ENCODE peak calls at places on chromosomes 2 and 18, in nine cellular contexts. P is SK-N-SH, H is GM23338, B is GM23248, L is HCT116, N is neural progenitor cell, I is hepatocyte, T is PC-3, V is MM.1S. W is an unnamed sample.

GRCh38 chr2:30178618-30179404 is 32.0 kb downstream of the YPEL5 start:
- DNase-seq in P (peak; percentile 23), H (no peak), B (peak; percentile 84), L (no peak), N (no peak), I (peak; percentile 58), T (no peak), V (no peak), W (no peak)

GRCh38 chr2:55428258-55428657 is 8.6 kb upstream of the CCDC88A start:
- DNase-seq in P (no peak), H (no peak), B (no peak), L (no peak), N (no peak), I (no peak), T (peak; percentile 43), V (no peak), W (no peak)

GRCh38 chr2:119820275-119820674 is 60.6 kb downstream of the PTPN4 start:
- DNase-seq in P (peak; percentile 14), H (no peak), B (peak; percentile 80), L (no peak), N (no peak), I (peak; percentile 15), T (peak; percentile 15), V (no peak), W (no peak)

GRCh38 chr2:108635630-108636354 is 83.5 kb upstream of the RANBP2 start:
- DNase-seq in P (no peak), H (no peak), B (no peak), L (no peak), N (no peak), I (no peak), T (no peak), V (no peak), W (no peak)

GRCh38 chr2:183010112-183010511 is 28.1 kb downstream of the NCKAP1 start:
- DNase-seq in P (no peak), H (peak; percentile 86), B (peak; percentile 19), L (peak; percentile 28), N (peak; percentile 65), I (peak; percentile 10), T (peak; percentile 10), V (no peak), W (no peak)

GRCh38 chr18:13889661-13890060 is 25.7 kb downstream of the MC2R start:
- DNase-seq in P (no peak), H (no peak), B (peak; percentile 27), L (no peak), N (no peak), I (peak; percentile 64), T (peak; percentile 56), V (no peak), W (no peak)

GRCh38 chr2:240423788-240424191 is 11.7 kb upstream of the GPC1 start:
- DNase-seq in P (no peak), H (no peak), B (no peak), L (no peak), N (no peak), I (no peak), T (no peak), V (no peak), W (no peak)

GRCh38 chr2:70726947-70727725 is 40.9 kb downstream of the ADD2 start:
- DNase-seq in P (no peak), H (no peak), B (peak; percentile 88), L (peak; percentile 4), N (no peak), I (no peak), T (peak; percentile 90), V (no peak), W (no peak)

GRCh38 chr2:133633851-133634250 is 65.6 kb upstream of the NCKAP5 start:
- DNase-seq in P (no peak), H (no peak), B (peak; percentile 86), L (no peak), N (no peak), I (peak; percentile 7), T (no peak), V (no peak), W (no peak)

GRCh38 chr2:23904692-23905091 is 22.2 kb downstream of the ATAD2B start:
- DNase-seq in P (no peak), H (no peak), B (peak; percentile 60), L (no peak), N (no peak), I (no peak), T (no peak), V (no peak), W (no peak)

GRCh38 chr2:211568439-211568838 is 970.2 kb downstream of the ERBB4 start:
- DNase-seq in P (no peak), H (no peak), B (no peak), L (no peak), N (no peak), I (no peak), T (no peak), V (no peak), W (no peak)

GRCh38 chr2:28280576-28280975 is 112.1 kb upstream of the FOSL2 start:
- DNase-seq in P (no peak), H (no peak), B (no peak), L (no peak), N (no peak), I (peak; percentile 19), T (peak; percentile 8), V (no peak), W (no peak)

GRCh38 chr2:162656516-162656915 is 182.1 kb downstream of the KCNH7 start:
- DNase-seq in P (no peak), H (no peak), B (no peak), L (no peak), N (no peak), I (no peak), T (no peak), V (no peak), W (no peak)

GRCh38 chr2:100537918-100538317 is 24.9 kb upstream of the PDCL3 start:
- DNase-seq in P (no peak), H (peak; percentile 62), B (no peak), L (no peak), N (no peak), I (no peak), T (no peak), V (no peak), W (no peak)

GRCh38 chr2:1907849-1908533 is 163.7 kb upstream of the PXDN start:
- DNase-seq in P (peak; percentile 54), H (no peak), B (no peak), L (no peak), N (no peak), I (no peak), T (no peak), V (no peak), W (no peak)

DNA sequence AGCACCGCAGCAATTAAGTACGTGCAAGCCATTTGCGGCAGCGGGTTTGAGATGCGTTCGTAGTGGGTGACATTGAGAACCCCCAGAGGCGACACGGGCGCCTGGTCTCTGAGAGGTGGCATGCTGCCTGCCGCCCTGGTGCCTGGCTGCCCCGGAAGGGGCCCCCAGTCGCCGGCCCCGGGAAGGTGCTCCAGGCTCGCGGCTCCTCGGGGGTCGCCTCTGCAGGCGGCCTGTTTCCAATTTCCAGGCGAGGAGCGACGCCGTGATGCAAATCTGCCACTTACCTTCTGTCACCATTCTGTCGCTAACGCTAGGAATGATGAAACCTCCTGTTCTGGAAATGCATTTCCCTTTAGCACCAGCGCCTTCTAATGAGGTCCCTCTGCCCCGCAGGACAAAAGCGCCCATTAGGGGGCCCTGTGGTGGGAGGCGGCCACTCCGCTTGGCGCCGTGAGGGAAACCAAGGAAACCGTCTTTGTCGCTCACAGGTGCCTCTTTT is 13.0 kb downstream of the KIF5C start:
- DNase-seq in P (peak; percentile 84), H (peak; percentile 63), B (no peak), L (no peak), N (peak; percentile 71), I (peak; percentile 14), T (no peak), V (no peak), W (no peak)
- TF ChIP-seq EZH2phosphoT487 in P (no peak), H (no peak), B (no peak), L (no peak), N (no peak), I (no peak), T (no peak), V (no peak), W (no peak)

GRCh38 chr2:80073134-80073561 is 231.4 kb downstream of the LRRTM1 start:
- DNase-seq in P (peak; percentile 61), H (peak; percentile 91), B (peak; percentile 66), L (peak; percentile 12), N (peak; percentile 83), I (peak; percentile 83), T (peak; percentile 67), V (peak; percentile 70), W (peak; percentile 58)
- TF ChIP-seq EZH2phosphoT487 in P (no peak), H (no peak), B (no peak), L (no peak), N (no peak), I (no peak), T (no peak), V (no peak), W (no peak)

GRCh38 chr2:217868265-217868892 is 134.4 kb downstream of the TNS1 start:
- DNase-seq in P (no peak), H (no peak), B (no peak), L (no peak), N (no peak), I (no peak), T (no peak), V (no peak), W (no peak)

GRCh38 chr2:217870528-217871011 is 132.2 kb downstream of the TNS1 start:
- DNase-seq in P (peak; percentile 49), H (no peak), B (no peak), L (no peak), N (no peak), I (no peak), T (no peak), V (no peak), W (no peak)

GRCh38 chr2:217872319-217872718 is 130.5 kb downstream of the TNS1 start:
- DNase-seq in P (no peak), H (no peak), B (no peak), L (no peak), N (no peak), I (no peak), T (no peak), V (no peak), W (no peak)

GRCh38 chr2:217866457-217866856 is 136.3 kb downstream of the TNS1 start:
- DNase-seq in P (peak; percentile 52), H (no peak), B (no peak), L (no peak), N (peak; percentile 69), I (no peak), T (no peak), V (no peak), W (no peak)

DNA sequence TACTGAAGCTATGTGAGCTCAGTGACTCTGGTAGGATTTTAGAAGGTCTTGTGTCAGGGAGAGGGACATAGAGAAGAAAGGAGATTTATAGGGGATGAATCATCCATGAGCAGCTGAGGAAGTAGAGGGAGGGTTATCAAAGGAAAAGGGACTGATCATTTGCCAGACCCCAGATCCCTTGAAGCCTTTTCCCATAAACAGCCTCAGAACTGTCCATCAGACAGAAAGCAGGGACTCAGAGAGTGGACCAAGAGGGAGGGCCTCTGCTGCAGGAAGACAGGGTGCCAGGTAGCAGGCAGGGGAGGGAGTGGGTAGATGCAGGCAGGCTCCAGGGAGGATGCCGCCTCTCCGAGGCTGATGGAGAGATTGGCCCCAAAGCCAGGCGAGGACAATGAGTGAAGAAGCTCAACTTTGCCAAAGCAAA is 133.9 kb downstream of the TNS1 start:
- DNase-seq in P (no peak), H (no peak), B (peak; percentile 55), L (no peak), N (no peak), I (peak; percentile 46), T (peak; percentile 37), V (no peak), W (no peak)
- TF ChIP-seq EZH2phosphoT487 in P (no peak), H (no peak), B (no peak), L (no peak), N (no peak), I (no peak), T (no peak), V (no peak), W (no peak)

GRCh38 chr2:214995409-214995808 is 143.0 kb downstream of the ABCA12 start:
- DNase-seq in P (no peak), H (no peak), B (no peak), L (no peak), N (no peak), I (no peak), T (no peak), V (no peak), W (no peak)

GRCh38 chr2:214995926-214996670 is 142.3 kb downstream of the ABCA12 start:
- DNase-seq in P (no peak), H (no peak), B (no peak), L (no peak), N (no peak), I (no peak), T (no peak), V (no peak), W (no peak)
- TF ChIP-seq EZH2phosphoT487 in P (no peak), H (no peak), B (no peak), L (no peak), N (no peak), I (no peak), T (no peak), V (no peak), W (no peak)

W was measured in OCI-LY7.